ENCODE peak calls at places on chromosomes 1 and 21, in ten cellular contexts. K is fibroblast of lung; J is endothelial cell; L is AG04449; Y is activated CD4-positive, alpha-beta T cell treated with anti-CD3 and anti-CD28 coated beads, Interleukin-2, amount 50 U/mL, for 1 hour; A is fibroblast of the conjunctiva; Z is GM12865; R is spleen; I is stimulated activated CD4-positive, alpha-beta T cell treated with anti-CD3 and anti-CD28 coated beads, Interleukin-1b, Interleukin-23, amount 100 ng/mL, for 24 hours; V is AG04450. D is an unnamed sample.

GRCh38 chr1:67586596-67586995 is 98.4 kb upstream of the GADD45A start:
- DNase-seq in K (no peak), J (no peak), L (no peak), Y (no peak), A (no peak), Z (no peak), R (no peak), I (no peak), V (no peak), D (no peak)

GRCh38 chr21:33266784-33267135 is 593 bp downstream of the IL10RB start:
- DNase-seq in K (no peak), J (no peak), L (no peak), Y (peak; percentile 15), A (no peak), Z (peak; percentile 77), R (peak; percentile 88), I (no peak), V (no peak), D (peak; percentile 48)

GRCh38 chr1:3213730-3214129 is 144.7 kb downstream of the PRDM16 start:
- DNase-seq in K (no peak), J (no peak), L (no peak), Y (no peak), A (no peak), Z (no peak), R (no peak), I (no peak), V (no peak), D (no peak)

GRCh38 chr1:21550097-21550496 is 40.9 kb downstream of the ALPL start:
- DNase-seq in K (no peak), J (no peak), L (no peak), Y (no peak), A (no peak), Z (no peak), R (no peak), I (no peak), V (no peak), D (no peak)

GRCh38 chr1:212030936-212031528 is 4.3 kb downstream of the INTS7 start:
- DNase-seq in K (peak; percentile 87), J (no peak), L (peak; percentile 87), Y (no peak), A (peak; percentile 88), Z (no peak), R (no peak), I (no peak), V (peak; percentile 56), D (no peak)

GRCh38 chr1:170545476-170545875 is 13.5 kb downstream of the GORAB start:
- DNase-seq in K (peak; percentile 85), J (no peak), L (no peak), Y (no peak), A (no peak), Z (no peak), R (no peak), I (no peak), V (peak; percentile 45), D (no peak)

GRCh38 chr21:32468567-32469175 is 56.2 kb downstream of the EVA1C start:
- DNase-seq in K (no peak), J (no peak), L (no peak), Y (no peak), A (no peak), Z (no peak), R (peak; percentile 51), I (no peak), V (no peak), D (no peak)

GRCh38 chr1:59570524-59570923 is 244.2 kb upstream of the HOOK1 start:
- DNase-seq in K (peak; percentile 8), J (peak; percentile 14), L (no peak), Y (peak; percentile 4), A (no peak), Z (peak; percentile 54), R (no peak), I (no peak), V (no peak), D (no peak)

GRCh38 chr1:160407819-160408801 is 7.7 kb downstream of the VANGL2 start:
- DNase-seq in K (no peak), J (no peak), L (no peak), Y (no peak), A (no peak), Z (no peak), R (no peak), I (no peak), V (no peak), D (peak; percentile 49)

GRCh38 chr1:115189814-115190541 is 100.7 kb upstream of the TSPAN2 start:
- DNase-seq in K (peak; percentile 49), J (no peak), L (peak; percentile 94), Y (no peak), A (no peak), Z (no peak), R (no peak), I (no peak), V (peak; percentile 64), D (no peak)

GRCh38 chr1:100441651-100442050 is 89.3 kb downstream of the CDC14A start:
- DNase-seq in K (no peak), J (no peak), L (no peak), Y (no peak), A (no peak), Z (no peak), R (no peak), I (no peak), V (no peak), D (no peak)

GRCh38 chr1:24635195-24635843 is 7.8 kb upstream of the SRRM1 start:
- DNase-seq in K (peak; percentile 86), J (no peak), L (peak; percentile 56), Y (no peak), A (peak; percentile 71), Z (peak; percentile 63), R (no peak), I (no peak), V (peak; percentile 41), D (peak; percentile 66)

GRCh38 chr1:98323906-98324358 is 337.6 kb upstream of the SNX7 start:
- DNase-seq in K (peak; percentile 97), J (peak; percentile 23), L (peak; percentile 87), Y (no peak), A (peak; percentile 73), Z (no peak), R (no peak), I (no peak), V (peak; percentile 84), D (no peak)

GRCh38 chr1:53949023-53949611 is 3.0 kb downstream of the LRRC42 start:
- DNase-seq in K (peak; percentile 76), J (peak; percentile 53), L (no peak), Y (no peak), A (peak; percentile 33), Z (peak; percentile 57), R (no peak), I (no peak), V (no peak), D (peak; percentile 57)

GRCh38 chr1:21857840-21858670 is 46.0 kb downstream of the LDLRAD2 start:
- DNase-seq in K (no peak), J (no peak), L (no peak), Y (no peak), A (no peak), Z (no peak), R (no peak), I (no peak), V (no peak), D (no peak)

GRCh38 chr21:35163381-35163780 is 114.3 kb upstream of the RUNX1 start:
- DNase-seq in K (peak; percentile 28), J (no peak), L (no peak), Y (no peak), A (no peak), Z (no peak), R (no peak), I (no peak), V (no peak), D (no peak)

GRCh38 chr1:182699673-182700350 is 15.4 kb upstream of the RGS8 start:
- DNase-seq in K (no peak), J (peak; percentile 18), L (no peak), Y (no peak), A (no peak), Z (no peak), R (no peak), I (no peak), V (no peak), D (no peak)

GRCh38 chr1:117499071-117499470 is 106.8 kb upstream of the TENT5C start:
- DNase-seq in K (peak; percentile 40), J (no peak), L (no peak), Y (no peak), A (no peak), Z (no peak), R (no peak), I (no peak), V (no peak), D (no peak)

GRCh38 chr21:34524671-34525601 is 12.9 kb upstream of the KCNE1 start:
- DNase-seq in K (peak; percentile 76), J (no peak), L (no peak), Y (no peak), A (no peak), Z (no peak), R (no peak), I (no peak), V (no peak), D (no peak)

GRCh38 chr1:200795151-200795550 is 56.5 kb downstream of the CAMSAP2 start:
- DNase-seq in K (peak; percentile 65), J (no peak), L (peak; percentile 31), Y (no peak), A (no peak), Z (no peak), R (no peak), I (no peak), V (no peak), D (no peak)

GRCh38 chr1:227343727-227344551 is 25.6 kb upstream of the CDC42BPA start:
- DNase-seq in K (peak; percentile 96), J (no peak), L (peak; percentile 85), Y (no peak), A (peak; percentile 81), Z (no peak), R (no peak), I (no peak), V (peak; percentile 83), D (no peak)

GRCh38 chr1:4017636-4018365 is 117.7 kb upstream of the C1orf174 start:
- DNase-seq in K (no peak), J (no peak), L (no peak), Y (no peak), A (no peak), Z (no peak), R (peak; percentile 31), I (no peak), V (no peak), D (no peak)

GRCh38 chr1:245797592-245798366 is 643.0 kb downstream of the KIF26B start:
- DNase-seq in K (no peak), J (peak; percentile 39), L (no peak), Y (no peak), A (no peak), Z (peak; percentile 21), R (no peak), I (no peak), V (no peak), D (no peak)

GRCh38 chr1:58391056-58391455 is 155.5 kb downstream of the OMA1 start:
- DNase-seq in K (no peak), J (peak; percentile 25), L (no peak), Y (no peak), A (no peak), Z (no peak), R (peak; percentile 75), I (no peak), V (no peak), D (no peak)

GRCh38 chr1:52633291-52633754 is 355 bp downstream of the SHISAL2A start:
- DNase-seq in K (no peak), J (peak; percentile 34), L (no peak), Y (peak; percentile 36), A (no peak), Z (peak; percentile 37), R (peak; percentile 90), I (no peak), V (no peak), D (no peak)

GRCh38 chr21:35326677-35327076 is 277.6 kb upstream of the RUNX1 start:
- DNase-seq in K (peak; percentile 67), J (no peak), L (no peak), Y (no peak), A (no peak), Z (no peak), R (no peak), I (no peak), V (no peak), D (no peak)

GRCh38 chr1:34250342-34250741 is 73.6 kb downstream of the C1orf94 start:
- DNase-seq in K (no peak), J (no peak), L (no peak), Y (no peak), A (no peak), Z (no peak), R (no peak), I (no peak), V (no peak), D (no peak)

GRCh38 chr1:85344256-85344694 is 67.8 kb upstream of the BCL10 start:
- DNase-seq in K (peak; percentile 47), J (peak; percentile 39), L (no peak), Y (no peak), A (no peak), Z (peak; percentile 13), R (no peak), I (no peak), V (no peak), D (peak; percentile 42)